ENCODE peak calls at places on chromosomes 1 and 21, in four cellular contexts. V is K562, M is H1, W is HepG2. Y is an unnamed sample.

GRCh38 chr1:220425852-220426251 is 102.1 kb upstream of the MARK1 start:
- DNase-seq in M (no peak), W (no peak), V (no peak), Y (no peak)

GRCh38 chr1:180586671-180587155 is 27.9 kb downstream of the OVAAL start:
- DNase-seq in V (peak; percentile 33), M (no peak), W (peak; percentile 85), Y (peak; percentile 52)

GRCh38 chr1:194117582-194117981 is 931.2 kb upstream of the B3GALT2 start:
- DNase-seq in M (peak; percentile 60), V (peak; percentile 7), W (peak; percentile 37), Y (no peak)

GRCh38 chr1:1024421-1025415 is 4.8 kb downstream of the AGRN start:
- DNase-seq in V (no peak), W (peak; percentile 56), M (no peak), Y (no peak)

GRCh38 chr1:79040424-79041089 is 34.0 kb upstream of the ADGRL4 start:
- DNase-seq in V (no peak), W (no peak), M (no peak), Y (no peak)

GRCh38 chr1:48683878-48684277 is 92.8 kb downstream of the BEND5 start:
- DNase-seq in V (no peak), W (no peak), M (no peak), Y (no peak)

GRCh38 chr1:230706020-230706699 is 7.8 kb downstream of the AGT start:
- DNase-seq in M (no peak), V (no peak), W (no peak), Y (no peak)

GRCh38 chr1:31398246-31398645 is 14.8 kb upstream of the SERINC2 start:
- DNase-seq in V (no peak), M (no peak), W (no peak), Y (no peak)

GRCh38 chr1:151142411-151143056 is 3.9 kb downstream of the SEMA6C start:
- DNase-seq in V (no peak), M (no peak), W (no peak), Y (no peak)

GRCh38 chr1:39922139-39922757 is 20.5 kb upstream of the MYCL start:
- DNase-seq in V (no peak), W (no peak), M (peak; percentile 59), Y (no peak)

GRCh38 chr1:202806845-202807366 is 1.3 kb downstream of the KDM5B start:
- DNase-seq in M (no peak), V (peak; percentile 57), W (no peak), Y (peak; percentile 27)

GRCh38 chr1:119859647-119860046 is 36.7 kb downstream of the ADAM30 start:
- DNase-seq in M (no peak), W (no peak), V (peak; percentile 87), Y (peak; percentile 12)

GRCh38 chr1:164588388-164589341 is 29.7 kb downstream of the PBX1 start:
- DNase-seq in M (no peak), W (no peak), V (no peak), Y (no peak)

GRCh38 chr1:24910751-24911650 is 19.1 kb downstream of the RUNX3 start:
- DNase-seq in V (peak; percentile 45), M (no peak), W (peak; percentile 93), Y (peak; percentile 39)

GRCh38 chr21:38990424-38990794 is 184.7 kb downstream of the ETS2 start:
- DNase-seq in V (no peak), W (peak; percentile 61), M (no peak), Y (no peak)

GRCh38 chr1:27527223-27527856 is 37.4 kb upstream of the WASF2 start:
- DNase-seq in M (peak; percentile 80), V (peak; percentile 90), W (no peak), Y (peak; percentile 50)

GRCh38 chr1:66292944-66293343 is 241.0 kb upstream of the SGIP1 start:
- DNase-seq in V (no peak), W (no peak), M (no peak), Y (no peak)

GRCh38 chr1:2056955-2057590 is 6.9 kb downstream of the PRKCZ start:
- DNase-seq in M (no peak), W (no peak), V (no peak), Y (no peak)

GRCh38 chr1:10901091-10901893 is 104.8 kb upstream of the CASZ1 start:
- DNase-seq in M (no peak), V (no peak), W (no peak), Y (no peak)

GRCh38 chr1:65084068-65084467 is 63.9 kb upstream of the AK4 start:
- DNase-seq in M (no peak), V (no peak), W (no peak), Y (no peak)

GRCh38 chr1:94676686-94677085 is 135.1 kb upstream of the F3 start:
- DNase-seq in W (no peak), V (no peak), M (no peak), Y (no peak)

GRCh38 chr1:83882906-83883305 is 116.0 kb downstream of the TTLL7 start:
- DNase-seq in M (no peak), V (peak; percentile 21), W (no peak), Y (no peak)

GRCh38 chr1:36369061-36369470 is 16.7 kb downstream of the STK40 start:
- DNase-seq in M (peak; percentile 46), W (peak; percentile 57), V (peak; percentile 91), Y (peak; percentile 52)

GRCh38 chr1:208209896-208210589 is 34.1 kb downstream of the PLXNA2 start:
- DNase-seq in W (no peak), V (no peak), M (no peak), Y (no peak)

GRCh38 chr21:45877821-45878469 is 103.6 kb upstream of the COL6A1 start:
- DNase-seq in W (no peak), V (no peak), M (no peak), Y (no peak)

GRCh38 chr1:54848134-54848948 is 38.7 kb downstream of the DHCR24 start:
- DNase-seq in W (no peak), M (no peak), V (no peak), Y (no peak)

GRCh38 chr1:228182296-228183030 is 16.9 kb downstream of the IBA57 start:
- DNase-seq in V (no peak), W (no peak), M (no peak), Y (no peak)

GRCh38 chr1:245867724-245868123 is 639.4 kb downstream of the SMYD3 start:
- DNase-seq in V (no peak), M (no peak), W (no peak), Y (no peak)

GRCh38 chr1:181083842-181084605 is 4.5 kb upstream of the IER5 start:
- DNase-seq in M (no peak), W (peak; percentile 66), V (peak; percentile 79), Y (peak; percentile 80)

GRCh38 chr1:183742367-183742766 is 62.6 kb upstream of the RGL1 start:
- DNase-seq in M (no peak), V (no peak), W (no peak), Y (no peak)

GRCh38 chr1:8014381-8014988 is 11.6 kb downstream of the ERRFI1 start:
- DNase-seq in W (no peak), V (no peak), M (no peak), Y (no peak)

GRCh38 chr21:31397939-31398338 is 53.9 kb upstream of the TIAM1 start:
- DNase-seq in W (no peak), V (no peak), M (no peak), Y (no peak)
- TF ChIP-seq RNF2 in W (no peak), V (no peak), M (no peak), Y (no peak)

GRCh38 chr1:212244441-212244840 is 40.8 kb upstream of the PPP2R5A start:
- DNase-seq in V (no peak), W (peak; percentile 58), M (no peak), Y (no peak)

GRCh38 chr1:212242985-212243308 is 42.3 kb upstream of the PPP2R5A start:
- DNase-seq in W (no peak), V (peak; percentile 55), M (no peak), Y (no peak)

GRCh38 chr1:212241445-212242287 is 43.5 kb upstream of the PPP2R5A start:
- DNase-seq in M (no peak), W (no peak), V (peak; percentile 41), Y (no peak)

GRCh38 chr1:212238552-212238951 is 46.7 kb upstream of the PPP2R5A start:
- DNase-seq in M (no peak), W (no peak), V (no peak), Y (no peak)

DNA sequence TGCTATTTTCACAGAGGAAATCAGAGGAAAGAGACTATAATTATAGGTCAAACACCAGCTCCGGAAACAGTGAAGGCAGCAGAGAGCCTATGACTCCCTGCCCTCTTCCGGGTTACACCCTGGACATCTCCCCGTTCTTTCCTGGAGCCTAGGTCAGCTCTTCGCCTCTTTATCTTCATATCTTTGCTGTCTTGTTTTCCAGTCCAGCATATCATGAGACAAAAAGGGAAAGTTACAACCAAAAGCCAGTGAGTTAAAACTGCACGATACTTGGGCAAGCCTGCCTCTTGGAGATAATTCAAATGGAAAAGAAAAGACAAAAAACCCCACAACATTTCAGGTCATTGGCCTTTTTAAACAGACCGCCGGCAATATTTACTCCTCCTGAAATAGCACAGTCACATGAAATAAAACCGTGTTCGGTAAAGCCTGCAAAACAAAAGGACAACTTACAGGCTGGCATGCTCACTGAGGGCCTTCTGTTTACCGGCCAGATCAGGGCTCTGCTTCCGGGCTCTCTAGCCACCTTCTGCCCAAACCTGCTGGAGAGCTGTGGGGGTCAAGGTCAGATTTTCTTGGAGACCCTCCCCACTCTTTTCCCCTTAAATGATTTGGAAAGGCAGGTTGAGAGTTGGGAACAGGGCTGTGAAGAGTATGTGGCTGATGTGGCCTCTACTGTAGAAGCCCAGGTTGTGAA is 42.8 kb upstream of the PPP2R5A start:
- DNase-seq in V (peak; percentile 93), W (peak; percentile 79), M (no peak), Y (no peak)
- TF ChIP-seq POLR2A in V (peak; percentile 61), W (no peak), M (no peak), Y (no peak)

GRCh38 chr21:33947451-33948095 is 32.0 kb upstream of the ATP5PO start:
- DNase-seq in V (peak; percentile 92), M (peak; percentile 53), W (peak; percentile 94), Y (peak; percentile 89)

GRCh38 chr21:33948951-33949444 is 33.4 kb upstream of the ATP5PO start:
- DNase-seq in W (no peak), V (no peak), M (no peak), Y (no peak)

GRCh38 chr21:33949516-33950424 is 34.2 kb upstream of the ATP5PO start:
- DNase-seq in V (no peak), M (no peak), W (no peak), Y (no peak)

GRCh38 chr21:33950425-33951079 is 34.9 kb upstream of the ATP5PO start:
- DNase-seq in M (no peak), W (no peak), V (no peak), Y (no peak)

DNA sequence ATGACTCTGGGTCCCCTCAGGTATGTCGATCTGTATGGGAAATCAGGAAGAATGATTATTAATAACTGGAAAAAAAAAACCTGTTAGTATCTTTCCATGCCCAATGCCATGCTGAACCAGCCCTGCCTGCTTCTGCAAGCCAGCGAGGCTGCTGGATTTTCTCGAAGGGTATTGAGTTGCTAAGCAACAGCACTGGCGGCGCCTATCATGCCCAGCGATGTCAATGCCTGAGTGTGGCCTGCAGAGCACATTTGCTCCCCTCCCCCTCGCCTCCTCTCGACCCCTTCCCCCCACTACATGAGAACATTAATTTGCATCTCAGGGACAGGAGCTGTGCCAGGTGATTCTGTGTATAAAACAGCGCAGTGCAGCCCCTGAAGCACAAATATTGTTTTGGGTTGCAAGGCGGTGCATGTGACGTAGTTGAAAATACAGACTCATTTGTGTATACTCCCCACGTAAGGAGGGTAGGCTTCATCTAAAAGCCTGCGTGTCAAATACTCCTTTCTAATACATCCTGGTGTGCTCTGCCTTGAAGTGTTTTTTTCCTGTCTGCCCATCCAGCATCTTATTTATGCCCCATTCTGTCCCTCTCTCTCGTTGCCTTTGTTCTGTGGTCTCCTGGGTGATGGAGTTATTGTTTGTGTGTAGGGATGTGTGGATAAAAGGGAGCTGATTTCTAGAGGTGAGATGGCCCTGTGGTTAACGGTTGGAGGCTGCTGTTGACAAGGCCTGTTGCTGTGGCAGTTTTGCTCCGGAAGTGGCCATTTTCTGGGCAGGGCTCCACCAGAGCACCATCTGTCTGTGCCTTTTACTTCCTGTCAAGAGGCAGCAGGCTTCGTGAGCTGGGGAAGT is 32.7 kb upstream of the ATP5PO start:
- DNase-seq in W (no peak), V (peak; percentile 44), M (peak; percentile 67), Y (peak; percentile 62)
- TF ChIP-seq RNF2 in W (no peak), V (no peak), M (no peak), Y (no peak)

GRCh38 chr1:155139895-155140629 is at the start of gene DPM3:
- DNase-seq in V (peak; percentile 87), W (peak; percentile 71), M (no peak), Y (peak; percentile 85)
- TF ChIP-seq POLR2A in V (peak; percentile 91), W (peak; percentile 33), M (no peak), Y (peak; percentile 55)